ENCODE peak calls at places on chromosomes 7 and 10, in six cellular contexts. Y, B, V, D, Z and I are unnamed samples.

GRCh38 chr7:99409192-99409572 is 413 bp downstream of the BUD31 start:
- DNase-seq in Y (no peak), B (no peak), V (no peak), D (no peak), Z (peak), I (no peak)

GRCh38 chr10:118585794-118586193 is 9.7 kb downstream of the PRLHR start:
- DNase-seq in Y (no peak), B (no peak), V (no peak), D (no peak), Z (no peak), I (no peak)

GRCh38 chr7:157523766-157524421 is 187.1 kb downstream of the DNAJB6 start:
- DNase-seq in Y (no peak), B (peak), V (peak), D (no peak), Z (no peak), I (no peak)

GRCh38 chr10:132151951-132152505 is 34.7 kb upstream of the DPYSL4 start:
- DNase-seq in Y (no peak), B (no peak), V (no peak), D (no peak), Z (no peak), I (no peak)

GRCh38 chr10:4767033-4767814 is 58.8 kb upstream of the AKR1E2 start:
- DNase-seq in Y (peak), B (no peak), V (no peak), D (peak), Z (peak), I (no peak)

GRCh38 chr10:24444337-24444736 is 235.4 kb downstream of the KIAA1217 start:
- DNase-seq in Y (peak), B (no peak), V (no peak), D (peak), Z (no peak), I (no peak)

GRCh38 chr7:133633055-133633454 is 380.2 kb downstream of the EXOC4 start:
- DNase-seq in Y (peak), B (no peak), V (no peak), D (peak), Z (no peak), I (no peak)

GRCh38 chr7:116315293-116315692 is 105.0 kb downstream of the TES start:
- DNase-seq in Y (peak), B (no peak), V (no peak), D (no peak), Z (no peak), I (no peak)

GRCh38 chr7:10845225-10845624 is 128.4 kb upstream of the PHF14 start:
- DNase-seq in Y (no peak), B (no peak), V (no peak), D (no peak), Z (no peak), I (no peak)

GRCh38 chr7:49596701-49597491 is 176.5 kb upstream of the VWC2 start:
- DNase-seq in Y (no peak), B (no peak), V (no peak), D (no peak), Z (no peak), I (no peak)

GRCh38 chr10:15349133-15349532 is 22.0 kb downstream of the FAM171A1 start:
- DNase-seq in Y (no peak), B (no peak), V (no peak), D (no peak), Z (no peak), I (no peak)

GRCh38 chr7:1705339-1705738 is 35.3 kb downstream of the ELFN1 start:
- DNase-seq in Y (no peak), B (peak), V (no peak), D (no peak), Z (no peak), I (peak)

GRCh38 chr7:37311282-37311868 is 137.3 kb downstream of the ELMO1 start:
- DNase-seq in Y (no peak), B (no peak), V (no peak), D (no peak), Z (peak), I (no peak)

GRCh38 chr7:116490351-116490750 is 9.2 kb upstream of the CAV2 start:
- DNase-seq in Y (no peak), B (no peak), V (no peak), D (no peak), Z (no peak), I (no peak)

GRCh38 chr10:110138197-110138812 is 69.1 kb upstream of the MXI1 start:
- DNase-seq in Y (peak), B (no peak), V (no peak), D (peak), Z (peak), I (no peak)

GRCh38 chr10:43340101-43340500 is 31.3 kb upstream of the FXYD4 start:
- DNase-seq in Y (no peak), B (no peak), V (no peak), D (no peak), Z (no peak), I (no peak)

GRCh38 chr10:16891375-16892313 is 74.4 kb upstream of the RSU1 start:
- DNase-seq in Y (peak), B (peak), V (peak), D (peak), Z (peak), I (no peak)

GRCh38 chr10:120555436-120556163 is 98.6 kb downstream of the PLPP4 start:
- DNase-seq in Y (no peak), B (no peak), V (no peak), D (no peak), Z (no peak), I (no peak)
- H3K27ac ChIP-seq in Y (no peak), B (no peak), V (no peak), D (no peak), Z (no peak), I (no peak)

DNA sequence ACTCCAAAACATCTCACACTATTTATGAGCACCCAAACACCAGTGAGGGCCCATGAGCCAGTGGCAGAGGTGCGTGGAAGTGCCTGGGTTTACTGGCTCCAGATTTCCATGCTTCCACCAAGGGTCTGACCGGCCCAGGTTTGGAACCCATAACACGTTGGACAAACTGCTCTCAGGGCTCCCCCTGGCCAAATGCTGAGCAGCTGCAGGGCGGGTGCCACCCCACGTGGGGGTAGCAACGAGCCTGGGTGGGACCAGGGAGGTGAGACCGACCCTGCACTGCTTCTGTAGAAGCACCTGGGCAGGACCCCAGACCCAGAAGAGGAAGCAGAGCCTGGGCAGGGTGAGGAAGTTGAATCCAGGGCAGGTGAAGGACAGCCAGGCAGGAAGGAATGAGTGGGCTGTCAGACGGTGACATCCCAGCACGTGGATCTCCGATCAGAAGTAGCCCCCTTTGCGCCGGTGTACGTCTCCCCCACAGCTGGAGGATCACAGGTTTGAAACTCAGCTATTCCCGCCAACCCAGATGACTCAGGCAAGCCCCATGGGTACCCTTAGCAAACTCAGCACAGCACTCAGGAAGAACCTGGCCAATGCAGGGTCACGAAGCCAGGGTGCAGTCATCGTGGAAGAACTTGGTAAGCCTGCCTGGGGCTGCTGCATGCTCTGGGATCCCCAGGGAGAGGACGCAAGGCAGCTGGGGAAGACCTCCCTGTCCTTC is 100.4 kb upstream of the DDC start:
- DNase-seq in Y (peak), B (peak), V (no peak), D (no peak), Z (no peak), I (no peak)
- H3K27ac ChIP-seq in Y (no peak), B (peak), V (peak), D (peak), Z (no peak), I (peak)

GRCh38 chr7:149773446-149774236 is at the start of gene ZNF467:
- DNase-seq in Y (no peak), B (peak), V (peak), D (peak), Z (peak), I (no peak)
- H3K27ac ChIP-seq in Y (no peak), B (peak), V (peak), D (no peak), Z (no peak), I (peak)

GRCh38 chr10:45378866-45379265 is 4.8 kb downstream of the ALOX5 start:
- DNase-seq in Y (no peak), B (no peak), V (no peak), D (no peak), Z (no peak), I (no peak)

GRCh38 chr10:45377858-45378257 is 3.8 kb downstream of the ALOX5 start:
- DNase-seq in Y (no peak), B (no peak), V (no peak), D (no peak), Z (no peak), I (no peak)

GRCh38 chr10:45380903-45381610 is 7.0 kb downstream of the ALOX5 start:
- DNase-seq in Y (no peak), B (no peak), V (peak), D (no peak), Z (no peak), I (no peak)

GRCh38 chr10:45379303-45379726 is 5.3 kb downstream of the ALOX5 start:
- DNase-seq in Y (no peak), B (no peak), V (no peak), D (no peak), Z (no peak), I (peak)

DNA sequence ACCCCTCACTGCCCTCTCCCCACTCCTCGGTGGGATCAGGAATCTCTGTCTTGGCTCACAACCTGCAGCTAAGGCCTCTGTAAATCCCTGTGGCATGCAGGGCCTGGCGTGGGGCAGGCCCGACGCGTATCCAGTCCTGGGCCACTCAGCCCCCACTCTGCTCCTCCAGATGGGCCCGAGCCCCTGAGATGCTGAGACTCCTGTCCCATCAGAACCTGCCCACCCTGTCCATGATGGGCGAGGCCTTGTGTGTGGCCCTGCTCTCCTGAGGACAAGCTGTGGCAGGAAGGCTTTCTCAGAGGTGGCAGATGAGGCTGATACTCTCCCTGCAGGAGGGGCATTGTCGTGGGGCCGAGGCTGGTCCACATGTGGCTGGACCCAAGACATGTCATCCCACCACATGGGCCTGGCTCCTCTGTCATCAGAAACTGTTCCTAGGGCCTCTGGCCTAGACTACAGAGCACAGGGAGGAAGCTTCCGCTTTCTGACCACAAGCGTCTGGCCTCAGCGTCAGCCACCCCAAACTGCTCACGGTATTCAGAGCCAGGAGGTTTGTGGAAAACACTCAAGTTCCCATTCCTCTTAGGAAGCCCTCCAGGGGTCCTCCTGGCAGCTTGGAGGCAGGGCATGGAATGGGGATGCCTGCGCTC is 6.0 kb downstream of the ALOX5 start:
- DNase-seq in Y (no peak), B (peak), V (no peak), D (no peak), Z (no peak), I (no peak)
- H3K27ac ChIP-seq in Y (no peak), B (no peak), V (no peak), D (no peak), Z (no peak), I (no peak)

DNA sequence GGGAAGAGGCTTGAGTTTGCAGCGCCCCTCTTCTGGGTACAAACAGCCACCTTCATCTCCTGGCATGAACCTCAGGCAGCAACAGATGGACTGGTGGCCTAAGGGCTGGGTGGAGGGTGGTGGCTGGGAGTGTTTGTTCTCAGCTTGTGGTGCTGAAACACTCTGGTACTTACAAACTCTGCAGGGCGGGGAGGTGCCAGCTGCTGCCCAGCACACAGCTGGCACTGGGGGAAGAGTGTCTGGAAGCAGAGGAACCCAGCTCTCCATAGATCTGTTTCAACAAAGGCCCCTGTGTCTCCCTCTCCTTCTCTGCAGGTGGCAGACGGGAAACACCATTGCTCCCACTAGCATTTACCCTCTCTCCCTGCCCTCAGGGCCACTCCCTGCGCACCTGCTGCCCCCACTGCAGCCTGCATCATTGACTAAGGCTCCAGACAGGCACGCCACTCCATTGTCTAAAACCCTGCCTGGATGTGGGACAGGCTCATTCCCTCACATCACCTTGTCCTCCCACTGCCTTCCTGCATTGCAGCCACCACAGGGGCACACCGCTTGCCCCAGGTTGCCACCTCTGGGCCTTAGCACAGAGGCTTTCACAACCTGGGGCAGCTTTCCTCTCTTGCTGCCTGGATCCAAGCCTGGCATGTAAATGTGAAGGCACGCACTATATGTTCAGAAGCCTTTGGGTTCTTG is 6.5 kb downstream of the ARHGAP22 start:
- DNase-seq in Y (no peak), B (no peak), V (no peak), D (no peak), Z (no peak), I (peak)
- H3K27ac ChIP-seq in Y (no peak), B (no peak), V (no peak), D (no peak), Z (no peak), I (no peak)

GRCh38 chr7:150335774-150336112 is 5.7 kb downstream of the RARRES2 start:
- DNase-seq in Y (no peak), B (no peak), V (no peak), D (no peak), Z (no peak), I (no peak)

GRCh38 chr7:150336746-150337145 is 4.7 kb downstream of the RARRES2 start:
- DNase-seq in Y (no peak), B (no peak), V (no peak), D (no peak), Z (no peak), I (no peak)

GRCh38 chr7:150334108-150334507 is 7.3 kb downstream of the RARRES2 start:
- DNase-seq in Y (no peak), B (peak), V (no peak), D (no peak), Z (no peak), I (no peak)

GRCh38 chr7:150333659-150334058 is 7.8 kb downstream of the RARRES2 start:
- DNase-seq in Y (no peak), B (peak), V (no peak), D (no peak), Z (no peak), I (no peak)

DNA sequence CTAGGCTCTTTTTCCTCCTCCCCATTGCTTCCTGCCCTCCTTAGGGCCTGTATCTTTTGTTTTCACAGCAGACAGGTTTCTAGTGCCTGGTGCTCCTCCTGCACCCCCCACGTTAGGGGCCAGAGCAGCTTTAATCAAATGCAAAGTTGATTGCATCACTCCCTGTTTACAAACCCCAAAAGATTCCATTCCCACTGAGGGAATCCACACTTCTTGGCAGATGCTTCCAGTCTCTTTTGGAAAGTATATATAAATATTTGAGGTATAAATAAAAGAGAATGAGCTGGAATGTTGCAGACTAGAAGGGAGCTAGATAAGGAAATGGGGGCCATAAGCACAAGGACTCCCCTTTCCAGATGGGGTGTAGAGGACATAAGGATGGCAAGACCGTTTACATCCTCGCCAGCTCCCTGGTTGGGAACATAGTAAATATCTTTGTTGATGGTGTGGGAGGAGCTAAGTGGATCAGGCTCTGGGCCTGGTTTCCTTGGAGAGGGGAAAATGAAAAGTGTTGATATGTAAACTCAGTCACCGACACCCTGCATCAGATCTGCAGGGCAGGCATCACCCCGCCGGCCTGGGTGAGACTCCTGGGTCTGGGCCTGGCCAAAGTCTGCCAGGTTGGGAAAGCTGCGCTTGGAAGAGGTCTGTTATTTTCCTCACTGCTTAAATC is 6.2 kb downstream of the RARRES2 start:
- DNase-seq in Y (no peak), B (no peak), V (no peak), D (no peak), Z (no peak), I (no peak)
- H3K27ac ChIP-seq in Y (no peak), B (peak), V (no peak), D (no peak), Z (no peak), I (no peak)